ENCODE peak calls at places on chromosomes 16 and 17, in seven cellular contexts. S, B, F, A, O, R and C are unnamed samples.

GRCh38 chr17:32443827-32444300 is 446 bp upstream of the PSMD11 start:
- ATAC-seq in S (no peak), B (peak; percentile 47), F (peak; percentile 51), A (no peak), O (no peak), R (peak; percentile 20), C (no peak)

GRCh38 chr17:44219126-44219635 is 294 bp downstream of the UBTF start:
- ATAC-seq in S (peak; percentile 58), B (peak; percentile 47), F (peak; percentile 45), A (peak; percentile 7), O (peak; percentile 34), R (peak; percentile 15), C (peak; percentile 67)

GRCh38 chr16:53632526-53632925 is 71.1 kb downstream of the RPGRIP1L start:
- ATAC-seq in S (no peak), B (no peak), F (no peak), A (no peak), O (no peak), R (no peak), C (no peak)

GRCh38 chr16:49838361-49838638 is 17.6 kb downstream of the ZNF423 start:
- ATAC-seq in S (no peak), B (no peak), F (no peak), A (no peak), O (no peak), R (no peak), C (no peak)

GRCh38 chr17:20217677-20218076 is 208.5 kb downstream of the SPECC1 start:
- ATAC-seq in S (no peak), B (no peak), F (no peak), A (no peak), O (no peak), R (no peak), C (no peak)

GRCh38 chr16:31371008-31371407 is 16.0 kb downstream of the ITGAX start:
- ATAC-seq in S (peak; percentile 41), B (no peak), F (no peak), A (no peak), O (no peak), R (peak; percentile 8), C (no peak)

GRCh38 chr17:35588196-35588920 is 1.2 kb downstream of the AP2B1 start:
- ATAC-seq in S (no peak), B (peak; percentile 61), F (peak; percentile 64), A (no peak), O (no peak), R (no peak), C (no peak)

GRCh38 chr16:89523680-89524344 is 15.6 kb downstream of the SPG7 start:
- ATAC-seq in S (no peak), B (no peak), F (no peak), A (peak; percentile 47), O (peak; percentile 69), R (no peak), C (no peak)

GRCh38 chr17:80970762-80971703 is 20.6 kb upstream of the CHMP6 start:
- ATAC-seq in S (no peak), B (peak; percentile 16), F (peak; percentile 20), A (no peak), O (no peak), R (peak; percentile 6), C (no peak)

GRCh38 chr16:57314161-57314785 is 29.8 kb upstream of the PLLP start:
- ATAC-seq in S (no peak), B (no peak), F (no peak), A (no peak), O (peak; percentile 27), R (no peak), C (no peak)

GRCh38 chr16:86496929-86497381 is 13.4 kb upstream of the FOXF1 start:
- ATAC-seq in S (no peak), B (no peak), F (no peak), A (no peak), O (no peak), R (no peak), C (peak; percentile 17)

GRCh38 chr17:80394629-80395216 is 20.2 kb upstream of the ENDOV start:
- ATAC-seq in S (no peak), B (no peak), F (no peak), A (peak; percentile 91), O (no peak), R (no peak), C (no peak)

GRCh38 chr16:83956336-83957289 is 3.6 kb downstream of the OSGIN1 start:
- ATAC-seq in S (no peak), B (peak; percentile 26), F (peak; percentile 48), A (peak; percentile 9), O (peak; percentile 19), R (peak; percentile 19), C (no peak)

GRCh38 chr16:28312327-28312726 is 20.0 kb downstream of the SBK1 start:
- ATAC-seq in S (no peak), B (no peak), F (no peak), A (no peak), O (no peak), R (no peak), C (no peak)

GRCh38 chr16:69340095-69340644 is 598 bp downstream of the NIP7 start:
- ATAC-seq in S (peak; percentile 13), B (no peak), F (no peak), A (no peak), O (no peak), R (peak; percentile 45), C (no peak)

GRCh38 chr17:15469260-15469659 is 1.8 kb upstream of the CDRT4 start:
- ATAC-seq in S (no peak), B (no peak), F (no peak), A (peak; percentile 55), O (no peak), R (no peak), C (no peak)

DNA sequence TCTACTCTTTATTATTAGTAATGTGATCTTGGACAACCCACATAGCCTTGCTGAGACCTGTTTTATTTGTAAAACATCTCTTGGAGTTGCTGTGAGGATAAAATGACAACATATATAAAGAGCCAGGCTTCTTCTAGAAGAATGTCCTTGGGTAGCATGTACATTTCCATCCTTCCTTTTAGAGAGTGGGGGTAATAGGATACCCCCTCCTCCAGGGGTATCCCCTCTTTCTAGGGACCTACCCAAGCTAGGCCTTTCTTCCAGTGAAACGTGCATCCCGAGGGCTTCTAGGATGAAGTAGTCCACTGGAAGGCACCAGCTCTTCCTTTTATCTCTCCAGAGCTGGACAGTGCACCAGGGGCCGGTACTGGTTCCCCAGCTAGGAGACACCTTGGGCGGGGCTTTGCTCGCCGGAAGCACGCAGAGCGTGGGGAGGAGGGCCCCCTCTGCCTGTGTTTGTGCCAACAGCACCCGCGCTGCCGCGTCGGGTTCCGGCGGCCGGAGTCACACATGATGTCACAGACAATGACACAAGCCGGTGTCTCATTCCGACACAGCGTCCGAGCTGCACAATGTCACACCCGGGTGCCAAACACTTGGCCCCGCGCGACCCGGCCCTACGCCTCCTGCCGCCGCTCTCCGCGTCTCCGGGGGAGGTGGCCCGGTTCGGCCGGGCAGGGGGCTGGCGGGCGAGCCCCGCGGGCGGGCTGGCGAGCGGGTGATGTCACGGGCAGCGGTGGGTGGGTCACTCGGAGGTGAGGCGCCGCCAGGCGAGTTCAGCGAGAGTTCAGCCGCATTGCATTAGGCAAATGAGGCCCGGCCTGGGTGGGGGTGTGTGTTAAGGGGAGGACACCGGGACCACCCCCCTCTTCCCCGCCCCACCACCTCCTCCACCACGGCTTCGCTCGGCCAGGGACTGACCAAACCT is 23.4 kb downstream of the GJD3 start:
- ATAC-seq in S (peak; percentile 85), B (peak; percentile 76), F (peak; percentile 80), A (peak; percentile 80), O (peak; percentile 67), R (peak; percentile 68), C (peak; percentile 83)
- TF ChIP-seq POLR2A in S (no peak), B (no peak), F (no peak), A (no peak), O (peak; percentile 78), R (no peak), C (peak; percentile 58)

DNA sequence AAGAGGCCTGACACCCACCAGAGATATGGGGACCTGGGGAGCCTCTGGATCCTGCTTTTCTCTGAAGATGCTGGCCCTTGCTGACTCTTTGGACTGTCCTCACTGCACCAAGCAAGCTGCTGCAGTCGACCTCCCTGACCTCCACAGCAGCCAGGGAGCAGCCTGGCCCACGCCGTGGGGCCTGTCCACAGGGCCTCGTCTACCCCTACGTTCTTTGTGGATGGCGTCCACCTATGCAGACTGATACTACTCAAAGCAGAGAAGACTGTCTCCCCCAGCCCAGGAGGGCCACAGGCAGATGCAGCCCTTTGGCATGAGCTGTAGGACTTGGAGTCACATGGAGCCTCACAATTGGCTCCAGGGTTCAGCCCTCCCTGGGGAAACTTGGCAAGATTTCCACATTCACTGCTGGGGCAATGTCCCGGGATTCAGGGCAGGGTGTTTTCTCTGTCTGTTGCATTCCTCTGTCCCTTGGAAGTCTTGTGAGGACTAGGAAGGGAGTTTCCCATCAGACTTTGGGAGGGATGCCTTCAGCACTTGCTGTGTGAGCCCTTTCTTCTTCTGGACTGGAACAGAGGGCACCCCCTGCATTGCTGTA is 152.2 kb downstream of the NTN1 start:
- ATAC-seq in S (no peak), B (no peak), F (no peak), A (no peak), O (peak; percentile 54), R (no peak), C (peak; percentile 8)
- TF ChIP-seq CTCF in S (no peak), B (no peak), F (no peak), A (no peak), O (no peak), R (no peak), C (no peak)

DNA sequence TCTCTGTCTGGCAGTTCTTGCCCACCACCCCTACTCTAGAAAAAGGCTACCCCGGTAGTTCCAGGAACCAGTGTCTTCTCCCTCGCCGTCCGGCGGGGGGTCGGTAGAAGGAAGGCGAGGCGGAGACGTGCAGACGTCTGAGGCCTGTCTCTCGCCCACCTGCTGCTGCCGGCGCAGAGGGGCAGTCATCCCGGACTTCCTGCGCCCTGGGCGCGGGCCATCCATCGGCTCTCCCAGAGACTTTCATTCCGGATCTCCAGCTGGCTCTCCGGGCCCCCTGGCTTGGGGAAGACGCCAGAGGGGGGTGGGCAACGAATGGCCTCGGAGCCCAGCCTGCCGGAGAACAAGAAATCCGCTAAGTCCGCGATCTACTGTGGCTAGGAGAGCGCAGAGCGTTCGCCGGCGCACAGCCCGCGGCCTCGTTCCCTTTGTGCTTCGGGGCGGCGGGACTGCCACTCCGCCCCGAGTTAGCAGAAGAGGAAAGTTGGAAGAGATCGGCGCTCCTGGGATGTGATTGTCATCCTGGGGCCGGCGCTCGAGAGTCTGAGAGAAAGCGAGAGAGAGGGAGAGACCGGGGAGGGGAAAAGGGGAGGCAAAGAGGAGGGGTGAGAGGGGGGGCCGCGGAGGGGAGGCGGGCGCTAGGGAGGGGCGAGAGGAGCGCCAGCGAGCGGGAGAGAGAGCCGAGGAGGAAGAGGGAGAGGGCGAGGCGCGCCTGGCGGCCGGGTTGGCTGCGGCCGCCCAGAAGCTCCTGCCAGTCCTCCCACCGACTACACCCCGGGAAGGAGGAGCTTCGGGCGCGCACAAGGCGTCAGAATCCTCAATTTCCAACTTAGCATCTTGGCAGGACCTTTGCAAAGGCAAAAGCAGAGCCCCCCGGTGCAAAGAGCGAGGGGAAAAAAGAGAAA is at the start of gene IRX5:
- ATAC-seq in S (peak; percentile 92), B (peak; percentile 73), F (peak; percentile 71), A (peak; percentile 79), O (peak; percentile 29), R (no peak), C (peak; percentile 51)
- H3K27ac ChIP-seq in S (peak within 1 kb of the TSS; percentile 89), B (peak within 1 kb of the TSS; percentile 99), F (no peak within 1 kb of the TSS), A (peak within 1 kb of the TSS; percentile 86), O (no peak within 1 kb of the TSS), R (no peak within 1 kb of the TSS), C (no peak within 1 kb of the TSS)

DNA sequence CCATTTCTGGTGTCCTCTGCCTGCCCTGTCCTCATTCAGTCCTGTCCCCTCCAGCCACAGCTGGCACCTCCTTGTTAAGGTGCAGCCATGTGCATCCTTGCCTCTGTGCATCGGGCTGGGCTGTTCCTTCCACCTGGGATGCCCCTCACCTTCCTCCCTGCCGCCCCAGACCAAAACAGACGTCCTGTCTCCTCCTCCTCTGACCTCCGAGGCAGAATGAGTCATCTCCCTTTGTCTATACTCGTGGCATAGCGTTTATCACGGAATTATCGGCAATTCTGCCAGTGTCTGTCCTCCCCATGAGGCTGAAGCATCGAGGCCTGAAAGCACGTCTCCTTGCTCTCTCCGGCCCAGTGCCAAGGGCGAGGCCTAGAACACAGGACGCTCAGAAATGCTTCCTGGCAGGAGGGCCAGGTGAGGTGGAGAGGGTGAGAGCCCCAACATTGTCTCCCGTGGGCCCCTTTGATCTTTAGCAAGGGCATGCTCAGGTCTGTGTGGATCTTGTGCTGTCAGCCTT is 4.6 kb downstream of the RAI1 start:
- ATAC-seq in S (peak; percentile 4), B (peak; percentile 3), F (peak; percentile 49), A (no peak), O (no peak), R (no peak), C (no peak)
- TF ChIP-seq POLR2A in S (no peak), B (no peak), F (no peak), A (no peak), O (no peak), R (no peak), C (no peak)